ENCODE peak calls at places on chromosomes 12 and 14, in five cellular contexts. S, C, F, E and M are unnamed samples. For H3K4me1 and H3K36me3, the result is how much of the 10 kb centered on the place peaks cover.

GRCh38 chr12:118685983-118686607 is 295.2 kb upstream of the SRRM4 start:
- DNase-seq in C (no peak), E (no peak), S (no peak), F (no peak), M (no peak)

GRCh38 chr12:64801381-64801780 is 23.1 kb upstream of the TBC1D30 start:
- DNase-seq in E (no peak), C (no peak), F (no peak), S (no peak), M (no peak)

GRCh38 chr14:52069617-52070431 is 965 bp upstream of the NID2 start:
- DNase-seq in S (no peak), C (no peak), F (peak), E (peak), M (no peak)

GRCh38 chr12:25135531-25136154 is 59.3 kb downstream of the DNAI7 start:
- DNase-seq in C (no peak), S (no peak), F (no peak), E (no peak), M (no peak)

GRCh38 chr14:50388256-50388931 is 8.3 kb downstream of the CDKL1 start:
- DNase-seq in C (no peak), S (peak), E (no peak), F (no peak), M (no peak)

GRCh38 chr12:132554857-132555630 is 55.3 kb downstream of the LRCOL1 start:
- DNase-seq in S (no peak), E (no peak), F (no peak), C (no peak), M (peak)

GRCh38 chr12:48489012-48489411 is 6.7 kb downstream of the C12orf54 start:
- DNase-seq in F (no peak), S (no peak), E (no peak), C (no peak), M (no peak)

GRCh38 chr12:65826513-65827171 is 2.4 kb downstream of the HMGA2 start:
- DNase-seq in E (no peak), F (peak), C (no peak), S (no peak), M (no peak)

GRCh38 chr12:34291426-34291901 is 269.2 kb downstream of the ALG10 start:
- DNase-seq in S (peak), F (peak), C (peak), E (no peak), M (no peak)

GRCh38 chr14:79161576-79161975 is 991.4 kb downstream of the NRXN3 start:
- DNase-seq in S (no peak), C (no peak), E (peak), F (no peak), M (no peak)

GRCh38 chr12:112916270-112916669 is 9.5 kb downstream of the OAS1 start:
- DNase-seq in C (peak), E (no peak), F (no peak), S (peak), M (no peak)

GRCh38 chr12:125530876-125531275 is 465.6 kb downstream of the AACS start:
- DNase-seq in F (no peak), E (no peak), C (no peak), S (no peak), M (no peak)

GRCh38 chr14:101791919-101792572 is 30.5 kb downstream of the PPP2R5C start:
- DNase-seq in C (no peak), S (no peak), E (no peak), F (no peak), M (peak)

GRCh38 chr12:55683676-55684075 is 24.0 kb downstream of the ITGA7 start:
- DNase-seq in S (no peak), F (no peak), E (no peak), C (no peak), M (no peak)

GRCh38 chr14:41606249-41607118 is at the start of gene LRFN5:
- DNase-seq in C (no peak), E (peak), F (no peak), S (peak), M (no peak)

GRCh38 chr12:89373772-89374572 is 21.7 kb upstream of the DUSP6 start:
- DNase-seq in C (no peak), E (no peak), F (no peak), S (no peak), M (no peak)

GRCh38 chr12:6057693-6058092 is 66.8 kb downstream of the VWF start:
- DNase-seq in E (no peak), F (no peak), C (peak), S (no peak), M (no peak)

GRCh38 chr14:20429801-20430669 is 5.9 kb downstream of the KLHL33 start:
- DNase-seq in C (no peak), E (no peak), S (peak), F (no peak), M (no peak)

GRCh38 chr12:2339022-2339431 is 286.2 kb downstream of the CACNA1C start:
- DNase-seq in F (peak), C (no peak), E (no peak), S (no peak), M (no peak)

GRCh38 chr12:26642361-26642760 is 190.6 kb downstream of the ITPR2 start:
- DNase-seq in F (no peak), E (no peak), C (no peak), S (no peak), M (no peak)

GRCh38 chr14:52012635-52013034 is 23.3 kb downstream of the RTRAF start:
- DNase-seq in F (no peak), E (no peak), S (peak), C (no peak), M (no peak)

GRCh38 chr12:47194501-47194900 is 114.7 kb upstream of the AMIGO2 start:
- DNase-seq in E (no peak), S (no peak), C (no peak), F (no peak), M (no peak)

GRCh38 chr12:52147367-52147972 is 44.3 kb downstream of the KRT80 start:
- DNase-seq in F (peak), C (peak), E (no peak), S (peak), M (no peak)

GRCh38 chr12:19390208-19390607 is 49.1 kb upstream of the AEBP2 start:
- DNase-seq in F (no peak), S (no peak), C (no peak), E (no peak), M (no peak)

GRCh38 chr12:68617160-68617926 is 6.6 kb downstream of the RAP1B start:
- DNase-seq in F (no peak), E (no peak), S (no peak), C (no peak), M (no peak)
- H3K4me1 ChIP-seq in F (under half), E (under half), S (under half), C (under half), M (half or more)

GRCh38 chr14:65075628-65076325 is 26.5 kb downstream of the MAX start:
- DNase-seq in C (no peak), F (no peak), S (no peak), E (no peak), M (no peak)
- H3K36me3 ChIP-seq in C (under half), F (under half), S (under half), E (half or more), M (half or more)

DNA sequence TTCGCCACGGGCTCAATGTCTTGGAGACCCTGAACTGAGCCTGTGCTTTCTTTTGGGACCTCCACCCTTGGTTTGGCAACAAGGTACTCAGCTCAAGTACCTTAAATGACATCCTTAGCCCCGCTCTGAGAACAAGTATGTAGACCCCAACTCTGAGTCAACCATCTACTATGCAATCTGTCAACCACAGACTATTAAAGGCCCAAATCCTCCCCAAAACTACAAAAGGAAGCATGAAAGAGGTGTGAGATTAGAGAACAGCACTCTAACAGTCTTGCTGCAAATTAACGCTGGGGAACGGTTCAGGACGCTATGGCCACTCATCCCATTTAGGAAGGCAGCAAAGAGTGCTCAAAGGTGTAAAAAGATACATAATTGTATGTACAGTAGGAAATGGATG is 52.1 kb downstream of the CCDC88C start:
- DNase-seq in E (no peak), C (no peak), S (no peak), F (no peak), M (no peak)
- H3K4me1 ChIP-seq in E (under half), C (under half), S (under half), F (under half), M (half or more)

GRCh38 chr12:120130011-120130410 is 13.5 kb upstream of the RAB35 start:
- DNase-seq in F (no peak), S (no peak), E (no peak), C (no peak), M (no peak)

GRCh38 chr12:120125792-120126634 is 9.5 kb upstream of the RAB35 start:
- DNase-seq in S (no peak), C (no peak), E (no peak), F (no peak), M (no peak)

GRCh38 chr12:120125029-120125428 is 8.5 kb upstream of the RAB35 start:
- DNase-seq in E (no peak), F (no peak), S (no peak), C (no peak), M (no peak)

GRCh38 chr12:120131116-120131515 is 14.6 kb upstream of the RAB35 start:
- DNase-seq in C (no peak), E (no peak), S (no peak), F (no peak), M (no peak)

GRCh38 chr12:120126635-120127005 is 10.1 kb upstream of the RAB35 start:
- DNase-seq in E (no peak), F (no peak), C (no peak), S (no peak), M (no peak)
- H3K36me3 ChIP-seq in E (half or more), F (half or more), C (under half), S (under half), M (under half)